ENCODE peak calls at places on chromosomes 2 and 18, in eight cellular contexts. One of them, this sample, is unnamed.

GRCh38 chr2:215499330-215499729 is 63.5 kb upstream of the FN1 start:
- DNase-seq in GM12878: no peak
- DNase-seq in GM23338: no peak
- DNase-seq in PC-3: no peak
- DNase-seq in HCT116: no peak
- DNase-seq in neural progenitor cell: no peak
- DNase-seq in keratinocyte: no peak
- DNase-seq in IMR-90: peak; percentile 54
- DNase-seq in this sample: no peak

GRCh38 chr2:24456610-24457556 is 34.2 kb upstream of the NCOA1 start:
- DNase-seq in PC-3: peak; percentile 89
- DNase-seq in HCT116: peak; percentile 21
- DNase-seq in GM23338: no peak
- DNase-seq in keratinocyte: no peak
- DNase-seq in GM12878: no peak
- DNase-seq in neural progenitor cell: no peak
- DNase-seq in IMR-90: peak; percentile 84
- DNase-seq in this sample: peak; percentile 69

GRCh38 chr2:205496370-205496769 is 185.9 kb upstream of the NRP2 start:
- DNase-seq in neural progenitor cell: no peak
- DNase-seq in keratinocyte: no peak
- DNase-seq in HCT116: no peak
- DNase-seq in IMR-90: no peak
- DNase-seq in GM23338: peak; percentile 28
- DNase-seq in GM12878: no peak
- DNase-seq in PC-3: no peak
- DNase-seq in this sample: no peak

GRCh38 chr2:204913312-204913711 is 368.0 kb downstream of the PARD3B start:
- DNase-seq in PC-3: no peak
- DNase-seq in GM23338: no peak
- DNase-seq in keratinocyte: no peak
- DNase-seq in GM12878: no peak
- DNase-seq in neural progenitor cell: no peak
- DNase-seq in HCT116: no peak
- DNase-seq in IMR-90: no peak
- DNase-seq in this sample: no peak

GRCh38 chr18:7879717-7880116 is 312.6 kb downstream of the PTPRM start:
- DNase-seq in GM12878: no peak
- DNase-seq in PC-3: peak; percentile 45
- DNase-seq in keratinocyte: no peak
- DNase-seq in HCT116: no peak
- DNase-seq in GM23338: no peak
- DNase-seq in neural progenitor cell: no peak
- DNase-seq in IMR-90: no peak
- DNase-seq in this sample: no peak

GRCh38 chr2:179701524-179702110 is 159.8 kb downstream of the ZNF385B start:
- DNase-seq in neural progenitor cell: no peak
- DNase-seq in PC-3: peak; percentile 37
- DNase-seq in IMR-90: peak; percentile 45
- DNase-seq in GM12878: no peak
- DNase-seq in GM23338: no peak
- DNase-seq in HCT116: no peak
- DNase-seq in keratinocyte: no peak
- DNase-seq in this sample: peak; percentile 10

GRCh38 chr2:102703748-102704147 is 58.1 kb upstream of the TMEM182 start:
- DNase-seq in PC-3: peak; percentile 62
- DNase-seq in GM23338: peak; percentile 60
- DNase-seq in GM12878: no peak
- DNase-seq in IMR-90: peak; percentile 5
- DNase-seq in keratinocyte: no peak
- DNase-seq in HCT116: peak; percentile 23
- DNase-seq in neural progenitor cell: peak; percentile 31
- DNase-seq in this sample: peak; percentile 54

GRCh38 chr18:57775937-57776336 is 27.2 kb downstream of the ATP8B1 start:
- DNase-seq in GM23338: no peak
- DNase-seq in neural progenitor cell: no peak
- DNase-seq in keratinocyte: peak; percentile 84
- DNase-seq in IMR-90: peak; percentile 53
- DNase-seq in PC-3: peak; percentile 97
- DNase-seq in HCT116: peak; percentile 49
- DNase-seq in GM12878: no peak
- DNase-seq in this sample: no peak

GRCh38 chr2:168773719-168774521 is 28.5 kb upstream of the NOSTRIN start:
- DNase-seq in keratinocyte: no peak
- DNase-seq in IMR-90: peak; percentile 67
- DNase-seq in HCT116: peak; percentile 52
- DNase-seq in GM12878: no peak
- DNase-seq in neural progenitor cell: peak; percentile 48
- DNase-seq in PC-3: peak; percentile 83
- DNase-seq in GM23338: peak; percentile 76
- DNase-seq in this sample: peak; percentile 73

GRCh38 chr2:169361706-169362345 is 508 bp downstream of the LRP2 start:
- DNase-seq in neural progenitor cell: peak; percentile 72
- DNase-seq in GM12878: no peak
- DNase-seq in HCT116: no peak
- DNase-seq in keratinocyte: no peak
- DNase-seq in GM23338: peak; percentile 50
- DNase-seq in PC-3: no peak
- DNase-seq in IMR-90: no peak
- DNase-seq in this sample: peak; percentile 71

GRCh38 chr18:985301-985700 is 80.6 kb downstream of the ADCYAP1 start:
- DNase-seq in keratinocyte: no peak
- DNase-seq in HCT116: no peak
- DNase-seq in IMR-90: no peak
- DNase-seq in GM12878: no peak
- DNase-seq in PC-3: no peak
- DNase-seq in GM23338: peak; percentile 68
- DNase-seq in neural progenitor cell: peak; percentile 52
- DNase-seq in this sample: no peak

GRCh38 chr2:10584843-10585475 is 104.8 kb downstream of the NOL10 start:
- DNase-seq in GM23338: no peak
- DNase-seq in IMR-90: peak; percentile 93
- DNase-seq in PC-3: peak; percentile 97
- DNase-seq in HCT116: no peak
- DNase-seq in neural progenitor cell: no peak
- DNase-seq in keratinocyte: peak; percentile 59
- DNase-seq in GM12878: no peak
- DNase-seq in this sample: peak; percentile 64

DNA sequence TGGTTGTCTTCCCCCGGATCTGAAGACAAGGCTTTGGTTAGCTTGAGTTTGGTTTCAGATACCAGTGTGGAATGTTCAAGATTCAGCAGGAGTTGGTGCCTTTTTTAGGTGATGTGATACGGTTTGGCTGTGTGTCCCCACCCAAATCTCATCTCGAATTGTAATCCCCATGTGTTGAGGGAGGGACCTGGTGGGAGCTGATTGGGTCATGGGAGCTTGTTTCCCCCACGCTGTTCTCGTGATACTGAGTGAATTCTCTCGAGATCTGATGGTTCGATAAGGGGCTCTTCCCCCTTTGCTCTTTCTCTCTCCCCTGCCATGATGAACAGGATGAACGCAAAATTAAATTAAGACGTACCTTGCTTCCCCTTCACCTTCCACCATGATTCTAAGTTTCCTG is 21.5 kb downstream of the PDCD1 start:
- DNase-seq in PC-3: no peak
- DNase-seq in keratinocyte: no peak
- DNase-seq in neural progenitor cell: no peak
- DNase-seq in HCT116: no peak
- DNase-seq in GM12878: no peak
- DNase-seq in IMR-90: no peak
- DNase-seq in GM23338: no peak
- DNase-seq in this sample: no peak
- H2AFZ ChIP-seq in PC-3: no peak overlapping the region
- H2AFZ ChIP-seq in keratinocyte: no peak overlapping the region
- H2AFZ ChIP-seq in neural progenitor cell: no peak overlapping the region
- H2AFZ ChIP-seq in HCT116: no peak overlapping the region
- H2AFZ ChIP-seq in GM12878: no peak overlapping the region
- H2AFZ ChIP-seq in IMR-90: no peak overlapping the region
- H2AFZ ChIP-seq in GM23338: peak overlapping the region; percentile 23
- H2AFZ ChIP-seq in this sample: no peak overlapping the region

DNA sequence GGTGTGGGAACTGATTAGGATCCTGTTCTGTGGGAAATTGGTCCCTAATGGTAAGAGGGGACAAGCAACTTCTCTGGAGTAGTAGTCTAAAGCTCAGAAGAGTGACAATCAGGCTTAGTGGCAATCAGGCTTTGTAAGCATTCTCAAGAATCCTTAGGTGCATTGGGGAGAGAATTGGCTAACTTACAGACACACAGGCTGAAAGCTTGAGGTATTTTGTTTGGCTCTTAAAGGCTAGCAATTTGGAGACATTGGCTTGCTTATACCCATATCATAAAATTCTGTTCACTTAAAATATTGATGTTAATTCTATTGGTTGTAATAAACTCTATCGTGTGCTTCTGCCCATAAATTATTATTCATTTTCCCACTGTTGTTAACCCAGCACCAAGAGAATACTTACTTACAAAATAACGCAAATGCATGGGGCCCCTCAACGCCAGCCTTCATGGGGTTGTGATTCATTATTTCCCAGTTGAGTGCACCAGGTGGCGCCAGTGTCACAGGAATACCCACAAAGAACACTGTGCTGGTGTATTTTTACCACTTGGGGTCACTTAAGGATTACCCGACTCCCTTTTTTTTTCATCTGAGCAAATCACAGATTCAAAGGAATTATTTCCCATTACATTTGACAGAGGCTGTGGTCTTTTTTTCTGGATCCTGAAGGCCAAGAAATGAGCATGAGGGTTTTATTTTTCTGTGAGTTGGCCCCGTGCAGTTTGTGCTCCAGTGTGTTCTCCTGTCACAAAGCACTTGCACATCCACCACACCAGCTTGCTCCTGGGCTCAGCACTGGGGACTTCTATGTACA is 45.5 kb downstream of the DDX1 start:
- DNase-seq in keratinocyte: no peak
- DNase-seq in PC-3: peak; percentile 58
- DNase-seq in HCT116: peak; percentile 23
- DNase-seq in IMR-90: peak; percentile 68
- DNase-seq in neural progenitor cell: peak; percentile 85
- DNase-seq in GM12878: no peak
- DNase-seq in GM23338: peak; percentile 85
- DNase-seq in this sample: peak; percentile 83
- H3K36me3 ChIP-seq in keratinocyte: peaks cover 8% of the 10 kb centered on the region
- H3K36me3 ChIP-seq in PC-3: peaks cover 38% of the 10 kb centered on the region
- H3K36me3 ChIP-seq in HCT116: peaks cover 35% of the 10 kb centered on the region
- H3K36me3 ChIP-seq in IMR-90: peaks cover 13% of the 10 kb centered on the region
- H3K36me3 ChIP-seq in neural progenitor cell: peaks cover 9% of the 10 kb centered on the region
- H3K36me3 ChIP-seq in GM12878: peaks cover 14% of the 10 kb centered on the region
- H3K36me3 ChIP-seq in GM23338: peaks cover 14% of the 10 kb centered on the region
- H3K36me3 ChIP-seq in this sample: no peaks in the 10 kb centered on the region

DNA sequence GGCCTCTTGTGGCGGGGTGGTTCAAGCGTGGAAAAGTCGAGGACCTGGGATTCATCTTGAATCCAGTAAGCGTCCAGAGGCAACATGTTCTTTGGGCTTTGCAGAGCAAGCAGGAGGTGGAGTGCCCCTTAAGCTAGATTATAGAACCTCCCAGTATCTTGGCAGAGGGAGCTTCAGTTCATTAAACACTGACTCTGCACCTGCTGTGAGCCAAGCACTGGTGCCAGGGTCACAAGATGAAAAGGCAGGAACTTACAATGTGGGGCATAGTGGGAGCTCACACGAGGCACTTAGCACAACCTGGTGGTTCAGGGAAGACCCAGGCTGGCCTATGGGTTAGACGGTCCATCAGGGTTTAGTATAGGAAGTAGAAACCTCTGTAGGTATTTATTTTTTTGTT is 7.4 kb upstream of the FZD5 start:
- DNase-seq in PC-3: no peak
- DNase-seq in neural progenitor cell: no peak
- DNase-seq in IMR-90: no peak
- DNase-seq in HCT116: no peak
- DNase-seq in keratinocyte: no peak
- DNase-seq in GM12878: no peak
- DNase-seq in GM23338: no peak
- DNase-seq in this sample: no peak
- H3K4me3 ChIP-seq in PC-3: no peak overlapping the region
- H3K4me3 ChIP-seq in neural progenitor cell: no peak overlapping the region
- H3K4me3 ChIP-seq in IMR-90: no peak overlapping the region
- H3K4me3 ChIP-seq in HCT116: no peak overlapping the region
- H3K4me3 ChIP-seq in keratinocyte: no peak overlapping the region
- H3K4me3 ChIP-seq in GM12878: no peak overlapping the region
- H3K4me3 ChIP-seq in GM23338: no peak overlapping the region
- H3K4me3 ChIP-seq in this sample: no peak overlapping the region

GRCh38 chr2:73893764-73894474 is 1.1 kb downstream of the ACTG2 start:
- DNase-seq in GM12878: no peak
- DNase-seq in HCT116: no peak
- DNase-seq in GM23338: no peak
- DNase-seq in neural progenitor cell: no peak
- DNase-seq in IMR-90: no peak
- DNase-seq in keratinocyte: no peak
- DNase-seq in PC-3: no peak
- DNase-seq in this sample: no peak

GRCh38 chr2:73891276-73891901 is 1.4 kb upstream of the ACTG2 start:
- DNase-seq in neural progenitor cell: no peak
- DNase-seq in HCT116: no peak
- DNase-seq in PC-3: no peak
- DNase-seq in GM12878: no peak
- DNase-seq in GM23338: no peak
- DNase-seq in keratinocyte: no peak
- DNase-seq in IMR-90: no peak
- DNase-seq in this sample: no peak

GRCh38 chr2:73894475-73894850 is 1.7 kb downstream of the ACTG2 start:
- DNase-seq in HCT116: no peak
- DNase-seq in PC-3: no peak
- DNase-seq in neural progenitor cell: no peak
- DNase-seq in GM23338: no peak
- DNase-seq in keratinocyte: no peak
- DNase-seq in GM12878: no peak
- DNase-seq in IMR-90: no peak
- DNase-seq in this sample: no peak

GRCh38 chr2:73894877-73895276 is 2.1 kb downstream of the ACTG2 start:
- DNase-seq in PC-3: no peak
- DNase-seq in GM23338: no peak
- DNase-seq in keratinocyte: no peak
- DNase-seq in IMR-90: no peak
- DNase-seq in HCT116: no peak
- DNase-seq in GM12878: no peak
- DNase-seq in neural progenitor cell: no peak
- DNase-seq in this sample: no peak

DNA sequence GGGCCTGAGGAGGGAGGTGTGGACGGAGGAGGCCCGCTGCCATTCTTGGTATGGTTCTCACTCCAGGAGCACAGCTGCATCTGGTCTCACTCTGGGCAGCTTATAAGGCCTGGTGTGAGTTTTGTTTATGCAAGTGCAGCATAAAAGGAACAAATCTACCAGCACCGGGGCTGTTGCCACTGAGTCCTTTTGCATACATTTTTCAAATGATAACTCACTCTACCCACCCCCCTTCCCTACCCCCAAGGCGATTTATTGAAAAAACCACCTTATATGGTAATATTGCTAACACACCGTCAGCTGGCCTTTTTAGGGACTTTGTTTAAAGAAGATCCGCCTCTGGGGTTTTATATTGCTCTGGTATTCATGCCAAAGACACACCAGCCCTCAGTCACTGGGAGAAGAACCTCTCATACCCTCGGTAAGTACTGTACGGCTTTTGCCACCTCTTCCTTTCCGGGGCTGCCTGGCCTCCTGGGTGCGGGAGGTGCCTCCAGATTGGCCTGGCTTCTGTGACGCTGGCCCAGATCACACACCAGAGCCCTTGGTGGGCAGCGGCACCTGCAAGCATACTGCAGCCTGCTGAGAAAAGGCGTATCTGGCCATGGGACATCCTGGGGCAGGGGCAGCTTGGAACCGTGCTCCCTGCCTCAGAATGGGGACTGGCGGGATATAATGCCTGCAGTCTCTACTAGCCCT is at the start of gene ACTG2:
- DNase-seq in neural progenitor cell: no peak
- DNase-seq in keratinocyte: no peak
- DNase-seq in PC-3: peak; percentile 9
- DNase-seq in GM23338: no peak
- DNase-seq in GM12878: no peak
- DNase-seq in IMR-90: peak; percentile 91
- DNase-seq in HCT116: no peak
- DNase-seq in this sample: no peak
- H2AFZ ChIP-seq in neural progenitor cell: no peak within 1 kb of the TSS
- H2AFZ ChIP-seq in keratinocyte: no peak within 1 kb of the TSS
- H2AFZ ChIP-seq in PC-3: no peak within 1 kb of the TSS
- H2AFZ ChIP-seq in GM23338: peak within 1 kb of the TSS; percentile 89
- H2AFZ ChIP-seq in GM12878: no peak within 1 kb of the TSS
- H2AFZ ChIP-seq in IMR-90: peak within 1 kb of the TSS; percentile 92
- H2AFZ ChIP-seq in HCT116: no peak within 1 kb of the TSS
- H2AFZ ChIP-seq in this sample: no peak within 1 kb of the TSS

This sample was measured in hepatocyte.